ENCODE peak calls at places on chromosomes 13 and 19, in four cellular contexts. D is GM12878, E is K562, X is HepG2. P is an unnamed sample.

GRCh38 chr13:102724923-102725322 is 30.1 kb upstream of the METTL21C start:
- DNase-seq in E (no peak), D (no peak), X (peak), P (peak)

GRCh38 chr19:14410054-14410774 is 8.9 kb downstream of the DDX39A start:
- DNase-seq in D (no peak), E (peak), X (no peak), P (no peak)

GRCh38 chr13:38628554-38628953 is 58.3 kb upstream of the FREM2 start:
- DNase-seq in E (no peak), D (no peak), X (no peak), P (no peak)

GRCh38 chr13:67048084-67048792 is 181.9 kb downstream of the PCDH9 start:
- DNase-seq in E (no peak), D (no peak), X (no peak), P (no peak)

GRCh38 chr19:4089400-4089908 is 22.8 kb upstream of the ZBTB7A start:
- DNase-seq in X (no peak), E (no peak), D (no peak), P (no peak)

GRCh38 chr13:34034411-34034810 is 216.5 kb downstream of the RFC3 start:
- DNase-seq in X (no peak), E (no peak), D (no peak), P (no peak)

GRCh38 chr13:97445504-97446187 is 11.7 kb downstream of the RAP2A start:
- DNase-seq in D (no peak), E (no peak), X (no peak), P (no peak)

GRCh38 chr19:9847087-9847671 is 12.1 kb downstream of the PIN1 start:
- DNase-seq in E (peak), X (peak), D (no peak), P (peak)

GRCh38 chr19:18346091-18346490 is 5.7 kb downstream of the PGPEP1 start:
- DNase-seq in D (no peak), X (no peak), E (no peak), P (peak)

GRCh38 chr19:34316741-34317241 is 48.2 kb upstream of the GPI start:
- DNase-seq in E (peak), D (no peak), X (no peak), P (peak)

GRCh38 chr19:23817519-23817918 is 58.8 kb upstream of the ZNF681 start:
- DNase-seq in X (peak), D (no peak), E (peak), P (peak)

GRCh38 chr19:2333027-2333806 is 4.7 kb downstream of the SPPL2B start:
- DNase-seq in D (no peak), X (no peak), E (no peak), P (no peak)

GRCh38 chr13:26494591-26494990 is 62.9 kb upstream of the WASF3 start:
- DNase-seq in E (no peak), D (no peak), X (no peak), P (no peak)

GRCh38 chr19:14116525-14116917 is 1.0 kb downstream of the PRKACA start:
- DNase-seq in E (no peak), D (no peak), X (no peak), P (no peak)

GRCh38 chr13:54733639-54734038 is 1705.0 kb downstream of the OLFM4 start:
- DNase-seq in D (no peak), X (peak), E (no peak), P (peak)

GRCh38 chr13:59625121-59625520 is 538.6 kb downstream of the DIAPH3 start:
- DNase-seq in D (no peak), E (no peak), X (no peak), P (no peak)

GRCh38 chr13:112688560-112689497 is 1.0 kb upstream of the ATP11A start:
- DNase-seq in E (no peak), X (peak), D (no peak), P (no peak)

GRCh38 chr13:38348890-38349289 is 761 bp upstream of the UFM1 start:
- DNase-seq in E (no peak), X (no peak), D (no peak), P (no peak)

GRCh38 chr19:15463865-15464371 is 426 bp downstream of the RASAL3 start:
- DNase-seq in E (no peak), D (no peak), X (no peak), P (no peak)

GRCh38 chr19:5268801-5269200 is 71.8 kb downstream of the PTPRS start:
- DNase-seq in E (peak), X (no peak), D (no peak), P (no peak)

GRCh38 chr19:14381689-14382474 is 638 bp downstream of the ADGRE5 start:
- DNase-seq in D (no peak), X (no peak), E (peak), P (peak)

GRCh38 chr13:48783181-48783630 is 129.5 kb downstream of the CYSLTR2 start:
- DNase-seq in X (peak), D (no peak), E (no peak), P (peak)

GRCh38 chr19:12783226-12783848 is 7.9 kb upstream of the JUNB start:
- DNase-seq in E (no peak), D (no peak), X (no peak), P (no peak)

GRCh38 chr13:91797567-91797966 is 399.1 kb downstream of the GPC5 start:
- DNase-seq in E (no peak), X (no peak), D (no peak), P (no peak)

GRCh38 chr13:57633950-57634828 is 2.6 kb downstream of the PCDH17 start:
- DNase-seq in E (no peak), D (no peak), X (no peak), P (no peak)

GRCh38 chr19:18223860-18224524 is 2.2 kb downstream of the PDE4C start:
- DNase-seq in E (peak), X (peak), D (no peak), P (peak)

GRCh38 chr19:29832801-29833200 is 21.0 kb downstream of the CCNE1 start:
- DNase-seq in D (no peak), E (no peak), X (no peak), P (no peak)

GRCh38 chr13:36920612-36921185 is 661 bp upstream of the SMAD9 start:
- DNase-seq in D (no peak), X (no peak), E (no peak), P (no peak)

GRCh38 chr13:72255908-72256307 is 388.9 kb upstream of the DACH1 start:
- DNase-seq in E (no peak), D (no peak), X (peak), P (peak)

GRCh38 chr19:1410136-1410786 is 2.9 kb downstream of the DAZAP1 start:
- DNase-seq in D (no peak), X (no peak), E (no peak), P (no peak)

GRCh38 chr19:12840091-12841079 is 2.1 kb downstream of the MAST1 start:
- DNase-seq in E (peak), X (no peak), D (no peak), P (no peak)

GRCh38 chr13:48251616-48252081 is 18.6 kb downstream of the ITM2B start:
- DNase-seq in E (no peak), X (no peak), D (no peak), P (no peak)

GRCh38 chr19:848457-848921 is 3.6 kb upstream of the ELANE start:
- DNase-seq in E (no peak), D (no peak), X (no peak), P (no peak)

GRCh38 chr19:6760606-6761005 is 6.6 kb downstream of the SH2D3A start:
- DNase-seq in D (no peak), X (no peak), E (no peak), P (no peak)

GRCh38 chr19:35790981-35791813 is 15.8 kb downstream of the ARHGAP33 start:
- DNase-seq in E (no peak), X (peak), D (no peak), P (peak)

DNA sequence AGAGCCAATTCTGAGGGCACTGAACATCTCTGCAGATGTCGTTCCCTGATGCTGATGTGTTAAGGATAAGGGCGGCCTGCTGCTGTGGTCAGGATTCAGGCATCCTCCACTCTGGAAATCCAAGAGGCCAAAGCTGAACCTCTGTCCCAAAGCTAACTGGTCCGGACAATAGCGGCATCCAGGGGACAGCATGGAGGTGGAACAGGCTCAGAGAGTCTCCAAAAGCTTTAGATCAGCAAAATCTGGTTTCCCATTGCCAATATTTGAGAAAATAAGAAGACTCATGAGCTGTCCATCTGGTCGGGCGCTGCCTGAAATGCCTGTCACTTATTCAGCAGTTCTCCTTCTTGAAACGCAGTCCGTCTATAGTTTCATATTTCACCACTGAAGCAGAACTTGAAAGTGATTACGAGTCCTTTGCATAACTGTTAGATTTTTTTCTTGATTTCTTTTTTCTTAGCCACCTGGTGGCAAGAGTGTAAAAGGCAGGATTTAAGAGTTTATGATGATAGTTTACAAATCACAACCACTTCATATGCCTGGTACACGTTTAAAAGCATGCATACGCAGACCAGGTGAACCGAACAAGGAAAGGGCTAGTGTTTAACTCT is 45.9 kb downstream of the GGACT start:
- DNase-seq in X (peak), E (no peak), D (peak), P (peak)
- TF ChIP-seq CTCF in X (peak), E (peak), D (peak), P (peak)

GRCh38 chr13:63299995-63300394 is 1884.3 kb upstream of the PCDH20 start:
- DNase-seq in X (no peak), E (no peak), D (no peak), P (no peak)
- TF ChIP-seq CHD4 in X (no peak), E (no peak), D (no peak), P (no peak)

GRCh38 chr19:48203794-48204628 is 33.5 kb downstream of the ZSWIM9 start:
- DNase-seq in X (peak), E (peak), D (peak), P (peak)
- TF ChIP-seq CTCF in X (peak), E (no peak), D (no peak), P (no peak)

DNA sequence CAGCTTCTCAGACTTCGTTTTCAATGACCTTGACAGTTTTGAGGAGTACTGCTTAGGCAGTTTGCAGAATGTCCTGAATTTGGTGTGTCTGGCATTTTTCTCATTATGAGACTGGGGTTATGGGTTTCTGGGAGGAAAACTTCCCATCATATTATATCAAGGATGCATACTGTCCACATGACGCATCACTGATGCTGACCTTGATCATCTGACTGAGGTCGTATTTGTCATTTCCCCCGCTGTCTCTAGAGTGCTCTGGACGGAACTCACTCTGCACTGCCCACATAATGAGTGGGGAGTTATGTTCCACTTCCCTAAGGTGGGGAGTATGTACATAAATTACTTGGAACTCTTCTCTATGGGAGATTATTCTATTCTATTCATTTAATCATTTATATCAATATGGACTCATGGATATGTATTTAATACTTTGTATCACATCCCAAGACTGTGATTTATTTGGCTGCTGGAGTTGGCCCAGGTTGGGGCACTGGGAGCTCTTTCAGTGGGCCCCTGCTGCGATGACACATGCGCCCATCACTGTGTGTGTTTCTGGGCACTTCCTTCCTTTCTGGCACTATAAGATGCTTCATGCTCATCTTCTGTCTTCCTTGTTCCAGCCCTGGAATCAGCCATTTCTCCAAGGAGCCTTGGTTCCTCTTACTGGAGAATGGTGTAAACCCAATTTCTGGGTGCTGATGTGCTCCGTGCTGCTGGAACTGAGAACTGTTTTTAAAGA is 138.6 kb downstream of the MIPEP start:
- DNase-seq in X (no peak), D (no peak), E (no peak), P (no peak)
- TF ChIP-seq CHD4 in X (no peak), D (no peak), E (no peak), P (no peak)

GRCh38 chr13:41310963-41311606 is at the start of gene NAA16:
- DNase-seq in X (peak), D (peak), E (peak), P (peak)
- TF ChIP-seq CTCF in X (no peak), D (no peak), E (no peak), P (no peak)

DNA sequence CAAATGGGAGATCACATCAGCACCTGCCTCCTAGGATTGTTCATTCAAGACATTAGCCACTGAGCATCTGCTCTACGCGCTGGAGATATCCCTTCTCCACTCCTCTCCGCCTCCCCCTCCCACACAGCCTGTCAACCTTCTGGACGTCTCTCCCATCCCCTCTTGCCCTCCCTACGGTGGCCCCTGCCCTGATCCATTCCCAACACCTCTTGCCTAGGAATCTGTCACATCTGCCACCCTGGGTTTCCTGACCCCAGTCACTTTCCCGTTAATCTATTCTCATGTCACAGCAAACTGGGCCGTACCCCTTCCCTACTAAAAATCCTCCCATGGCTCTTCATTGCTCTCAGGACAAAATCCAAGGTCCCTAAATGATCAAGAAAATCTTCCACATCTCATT is 10.3 kb downstream of the DYRK1B start:
- DNase-seq in E (no peak), D (no peak), X (no peak), P (no peak)
- TF ChIP-seq CHD4 in E (no peak), D (no peak), X (no peak), P (no peak)

DNA sequence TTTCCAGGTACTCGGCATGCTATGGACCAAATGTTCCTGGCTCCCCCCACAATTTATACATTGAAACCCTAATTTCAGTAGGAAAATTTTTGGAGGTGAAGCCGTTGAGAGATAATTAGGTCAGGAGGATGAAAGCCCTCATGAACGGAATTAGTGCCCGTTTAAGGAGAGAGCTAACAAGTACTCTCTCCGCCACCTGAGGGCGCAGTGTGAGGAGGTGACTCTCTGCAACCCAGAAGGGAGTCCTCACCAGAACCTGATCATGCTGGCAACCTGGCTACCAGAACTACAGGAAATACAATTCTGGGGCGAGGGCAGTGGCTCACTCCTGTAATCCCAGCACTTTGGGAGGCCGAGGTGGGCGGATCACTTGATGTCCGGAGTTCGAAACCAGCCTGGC is 397.8 kb downstream of the SLITRK5 start:
- DNase-seq in E (no peak), X (peak), D (no peak), P (no peak)
- TF ChIP-seq CTCF in E (no peak), X (peak), D (no peak), P (no peak)

DNA sequence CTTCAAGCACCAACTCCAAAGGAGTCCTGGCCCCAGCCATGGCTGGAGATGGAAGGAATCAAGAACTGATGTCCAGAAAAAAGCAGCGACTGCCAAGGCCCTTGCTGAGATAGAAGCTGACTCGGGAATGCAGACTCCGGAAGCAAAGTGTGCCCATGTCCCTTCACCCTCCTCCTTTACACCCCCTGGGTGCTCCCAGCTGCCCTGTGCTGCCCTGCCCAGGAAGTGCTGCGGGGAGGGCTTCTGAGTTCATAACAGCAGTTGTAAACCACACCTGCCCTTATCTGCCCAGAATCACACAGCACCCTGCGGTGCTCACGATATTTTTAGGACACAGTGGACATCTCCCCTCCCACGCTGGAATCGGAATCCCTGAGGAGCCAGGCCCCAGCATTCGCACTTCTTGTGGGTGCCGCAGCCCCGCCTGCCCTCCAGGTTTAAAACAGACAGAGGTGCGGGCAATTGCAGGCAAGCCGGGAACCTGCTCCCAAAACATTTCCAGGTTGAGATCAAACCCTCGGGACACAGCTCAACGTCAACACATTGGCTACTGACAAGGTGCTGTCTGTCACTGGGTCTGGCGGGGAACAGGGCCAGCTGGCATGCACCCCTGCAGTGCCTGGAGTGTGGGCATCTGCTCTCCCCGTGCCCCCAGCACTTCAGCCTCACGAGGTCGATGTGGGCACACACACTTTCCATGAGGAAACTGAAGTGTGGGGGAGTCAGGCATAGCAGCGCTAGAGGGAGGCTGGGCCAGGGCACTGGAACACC is 36.9 kb downstream of the RAB20 start:
- DNase-seq in E (peak), D (no peak), X (no peak), P (no peak)
- TF ChIP-seq CHD4 in E (no peak), D (no peak), X (no peak), P (no peak)